ENCODE peak calls at places on chromosomes 7 and 10, in seven cellular contexts. One of them, this sample, is unnamed. For H3K4me1, the result is how much of the 10 kb centered on the place peaks cover.

GRCh38 chr10:5589963-5590511 is 65.3 kb downstream of the CALML3 start:
- DNase-seq in heart right ventricle: no peak
- DNase-seq in IMR-90: peak
- DNase-seq in tibial artery: peak
- DNase-seq in cardiac muscle cell: peak
- DNase-seq in right atrium auricular region: no peak
- DNase-seq in mesendoderm: no peak
- DNase-seq in this sample: no peak

GRCh38 chr7:29564455-29565185 is 985 bp downstream of the PRR15 start:
- DNase-seq in heart right ventricle: peak
- DNase-seq in IMR-90: peak
- DNase-seq in tibial artery: peak
- DNase-seq in cardiac muscle cell: peak
- DNase-seq in right atrium auricular region: peak
- DNase-seq in mesendoderm: peak
- DNase-seq in this sample: peak

GRCh38 chr10:77500754-77501151 is 136.9 kb downstream of the KCNMA1 start:
- DNase-seq in heart right ventricle: no peak
- DNase-seq in IMR-90: peak
- DNase-seq in tibial artery: no peak
- DNase-seq in cardiac muscle cell: no peak
- DNase-seq in right atrium auricular region: no peak
- DNase-seq in mesendoderm: no peak
- DNase-seq in this sample: no peak

GRCh38 chr10:110679633-110680472 is 35.7 kb downstream of the RBM20 start:
- DNase-seq in heart right ventricle: peak
- DNase-seq in IMR-90: no peak
- DNase-seq in tibial artery: no peak
- DNase-seq in cardiac muscle cell: no peak
- DNase-seq in right atrium auricular region: no peak
- DNase-seq in mesendoderm: no peak
- DNase-seq in this sample: no peak

GRCh38 chr7:133807610-133808543 is 319.3 kb upstream of the LRGUK start:
- DNase-seq in heart right ventricle: no peak
- DNase-seq in IMR-90: no peak
- DNase-seq in tibial artery: no peak
- DNase-seq in cardiac muscle cell: no peak
- DNase-seq in right atrium auricular region: no peak
- DNase-seq in mesendoderm: no peak
- DNase-seq in this sample: no peak

GRCh38 chr10:86538547-86538946 is 17.0 kb upstream of the WAPL start:
- DNase-seq in heart right ventricle: no peak
- DNase-seq in IMR-90: no peak
- DNase-seq in tibial artery: no peak
- DNase-seq in cardiac muscle cell: no peak
- DNase-seq in right atrium auricular region: no peak
- DNase-seq in mesendoderm: no peak
- DNase-seq in this sample: no peak

GRCh38 chr10:127216786-127217185 is 20.4 kb upstream of the INSYN2A start:
- DNase-seq in heart right ventricle: no peak
- DNase-seq in IMR-90: peak
- DNase-seq in tibial artery: no peak
- DNase-seq in cardiac muscle cell: peak
- DNase-seq in right atrium auricular region: no peak
- DNase-seq in mesendoderm: no peak
- DNase-seq in this sample: no peak

GRCh38 chr7:98352621-98353020 is 48.3 kb downstream of the BAIAP2L1 start:
- DNase-seq in heart right ventricle: no peak
- DNase-seq in IMR-90: peak
- DNase-seq in tibial artery: no peak
- DNase-seq in cardiac muscle cell: peak
- DNase-seq in right atrium auricular region: no peak
- DNase-seq in mesendoderm: no peak
- DNase-seq in this sample: no peak

GRCh38 chr7:91634485-91635177 is 245.9 kb downstream of the MTERF1 start:
- DNase-seq in heart right ventricle: no peak
- DNase-seq in IMR-90: no peak
- DNase-seq in tibial artery: no peak
- DNase-seq in cardiac muscle cell: no peak
- DNase-seq in right atrium auricular region: no peak
- DNase-seq in mesendoderm: no peak
- DNase-seq in this sample: no peak

GRCh38 chr10:132889091-132889490 is 53.3 kb downstream of the CFAP46 start:
- DNase-seq in heart right ventricle: peak
- DNase-seq in IMR-90: peak
- DNase-seq in tibial artery: peak
- DNase-seq in cardiac muscle cell: no peak
- DNase-seq in right atrium auricular region: no peak
- DNase-seq in mesendoderm: no peak
- DNase-seq in this sample: no peak

GRCh38 chr7:7565746-7566650 is 686 bp upstream of the MIOS start:
- DNase-seq in heart right ventricle: no peak
- DNase-seq in IMR-90: no peak
- DNase-seq in tibial artery: no peak
- DNase-seq in cardiac muscle cell: no peak
- DNase-seq in right atrium auricular region: no peak
- DNase-seq in mesendoderm: peak
- DNase-seq in this sample: peak

GRCh38 chr7:28558236-28558635 is 145.9 kb downstream of the CREB5 start:
- DNase-seq in heart right ventricle: no peak
- DNase-seq in IMR-90: no peak
- DNase-seq in tibial artery: no peak
- DNase-seq in cardiac muscle cell: no peak
- DNase-seq in right atrium auricular region: no peak
- DNase-seq in mesendoderm: no peak
- DNase-seq in this sample: no peak

GRCh38 chr10:120810298-120810697 is 40.9 kb upstream of the WDR11 start:
- DNase-seq in heart right ventricle: no peak
- DNase-seq in IMR-90: no peak
- DNase-seq in tibial artery: no peak
- DNase-seq in cardiac muscle cell: no peak
- DNase-seq in right atrium auricular region: no peak
- DNase-seq in mesendoderm: no peak
- DNase-seq in this sample: no peak

GRCh38 chr7:101630591-101630990 is 1.5 kb upstream of the MYL10 start:
- DNase-seq in heart right ventricle: no peak
- DNase-seq in IMR-90: peak
- DNase-seq in tibial artery: no peak
- DNase-seq in cardiac muscle cell: no peak
- DNase-seq in right atrium auricular region: no peak
- DNase-seq in mesendoderm: peak
- DNase-seq in this sample: no peak

GRCh38 chr10:89695307-89695706 is 6.1 kb upstream of the KIF20B start:
- DNase-seq in heart right ventricle: no peak
- DNase-seq in IMR-90: no peak
- DNase-seq in tibial artery: no peak
- DNase-seq in cardiac muscle cell: no peak
- DNase-seq in right atrium auricular region: no peak
- DNase-seq in mesendoderm: peak
- DNase-seq in this sample: no peak

GRCh38 chr7:140009735-140010134 is 53.0 kb downstream of the PARP12 start:
- DNase-seq in heart right ventricle: no peak
- DNase-seq in IMR-90: no peak
- DNase-seq in tibial artery: peak
- DNase-seq in cardiac muscle cell: no peak
- DNase-seq in right atrium auricular region: no peak
- DNase-seq in mesendoderm: no peak
- DNase-seq in this sample: no peak

GRCh38 chr10:129877773-129878371 is 86.2 kb downstream of the EBF3 start:
- DNase-seq in heart right ventricle: no peak
- DNase-seq in IMR-90: no peak
- DNase-seq in tibial artery: no peak
- DNase-seq in cardiac muscle cell: peak
- DNase-seq in right atrium auricular region: no peak
- DNase-seq in mesendoderm: peak
- DNase-seq in this sample: peak

GRCh38 chr7:83918142-83918541 is 269.2 kb upstream of the SEMA3E start:
- DNase-seq in heart right ventricle: no peak
- DNase-seq in IMR-90: no peak
- DNase-seq in tibial artery: no peak
- DNase-seq in cardiac muscle cell: no peak
- DNase-seq in right atrium auricular region: no peak
- DNase-seq in mesendoderm: no peak
- DNase-seq in this sample: no peak

GRCh38 chr10:28532223-28532508 is 752 bp upstream of the WAC start:
- DNase-seq in heart right ventricle: no peak
- DNase-seq in IMR-90: no peak
- DNase-seq in tibial artery: peak
- DNase-seq in cardiac muscle cell: no peak
- DNase-seq in right atrium auricular region: peak
- DNase-seq in mesendoderm: peak
- DNase-seq in this sample: peak

GRCh38 chr10:28530751-28531150 is 2.2 kb upstream of the WAC start:
- DNase-seq in heart right ventricle: no peak
- DNase-seq in IMR-90: peak
- DNase-seq in tibial artery: no peak
- DNase-seq in cardiac muscle cell: no peak
- DNase-seq in right atrium auricular region: no peak
- DNase-seq in mesendoderm: no peak
- DNase-seq in this sample: peak

GRCh38 chr10:28532509-28533314 is at the start of gene WAC:
- DNase-seq in heart right ventricle: peak
- DNase-seq in IMR-90: peak
- DNase-seq in tibial artery: peak
- DNase-seq in cardiac muscle cell: peak
- DNase-seq in right atrium auricular region: peak
- DNase-seq in mesendoderm: peak
- DNase-seq in this sample: peak

GRCh38 chr10:28533571-28534304 is 820 bp downstream of the WAC start:
- DNase-seq in heart right ventricle: peak
- DNase-seq in IMR-90: peak
- DNase-seq in tibial artery: peak
- DNase-seq in cardiac muscle cell: peak
- DNase-seq in right atrium auricular region: peak
- DNase-seq in mesendoderm: peak
- DNase-seq in this sample: peak

DNA sequence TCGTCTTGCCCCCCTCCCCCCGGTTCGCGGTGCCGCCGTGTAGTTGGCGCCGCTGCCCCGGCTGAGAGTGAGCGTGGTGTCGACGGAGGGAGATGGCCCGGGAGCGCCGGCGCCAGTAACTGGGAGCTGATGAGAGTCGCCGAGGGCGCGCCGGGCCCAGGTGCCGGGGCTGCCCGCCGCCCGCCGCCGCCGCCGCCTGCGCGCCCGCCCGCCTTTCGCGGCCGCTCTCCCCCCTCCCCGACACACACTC is 322 bp downstream of the WAC start:
- DNase-seq in heart right ventricle: no peak
- DNase-seq in IMR-90: no peak
- DNase-seq in tibial artery: no peak
- DNase-seq in cardiac muscle cell: no peak
- DNase-seq in right atrium auricular region: no peak
- DNase-seq in mesendoderm: no peak
- DNase-seq in this sample: no peak
- H3K4me1 ChIP-seq in heart right ventricle: under half
- H3K4me1 ChIP-seq in IMR-90: under half
- H3K4me1 ChIP-seq in tibial artery: under half
- H3K4me1 ChIP-seq in cardiac muscle cell: under half
- H3K4me1 ChIP-seq in right atrium auricular region: under half
- H3K4me1 ChIP-seq in mesendoderm: under half
- H3K4me1 ChIP-seq in this sample: under half

GRCh38 chr10:124724279-124725027 is 19.7 kb downstream of the FAM53B start:
- DNase-seq in heart right ventricle: no peak
- DNase-seq in IMR-90: no peak
- DNase-seq in tibial artery: peak
- DNase-seq in cardiac muscle cell: no peak
- DNase-seq in right atrium auricular region: no peak
- DNase-seq in mesendoderm: no peak
- DNase-seq in this sample: peak

GRCh38 chr10:124722812-124723783 is 21.1 kb downstream of the FAM53B start:
- DNase-seq in heart right ventricle: peak
- DNase-seq in IMR-90: no peak
- DNase-seq in tibial artery: peak
- DNase-seq in cardiac muscle cell: no peak
- DNase-seq in right atrium auricular region: no peak
- DNase-seq in mesendoderm: peak
- DNase-seq in this sample: no peak

GRCh38 chr10:124723826-124724225 is 20.4 kb downstream of the FAM53B start:
- DNase-seq in heart right ventricle: no peak
- DNase-seq in IMR-90: no peak
- DNase-seq in tibial artery: no peak
- DNase-seq in cardiac muscle cell: no peak
- DNase-seq in right atrium auricular region: no peak
- DNase-seq in mesendoderm: no peak
- DNase-seq in this sample: no peak

GRCh38 chr10:124719213-124719851 is 24.8 kb downstream of the FAM53B start:
- DNase-seq in heart right ventricle: no peak
- DNase-seq in IMR-90: peak
- DNase-seq in tibial artery: no peak
- DNase-seq in cardiac muscle cell: peak
- DNase-seq in right atrium auricular region: no peak
- DNase-seq in mesendoderm: peak
- DNase-seq in this sample: no peak

GRCh38 chr10:124721295-124722052 is 22.7 kb downstream of the FAM53B start:
- DNase-seq in heart right ventricle: no peak
- DNase-seq in IMR-90: no peak
- DNase-seq in tibial artery: no peak
- DNase-seq in cardiac muscle cell: peak
- DNase-seq in right atrium auricular region: peak
- DNase-seq in mesendoderm: no peak
- DNase-seq in this sample: no peak
- H3K4me1 ChIP-seq in heart right ventricle: half or more
- H3K4me1 ChIP-seq in IMR-90: under half
- H3K4me1 ChIP-seq in tibial artery: under half
- H3K4me1 ChIP-seq in cardiac muscle cell: under half
- H3K4me1 ChIP-seq in right atrium auricular region: under half
- H3K4me1 ChIP-seq in mesendoderm: under half
- H3K4me1 ChIP-seq in this sample: half or more

DNA sequence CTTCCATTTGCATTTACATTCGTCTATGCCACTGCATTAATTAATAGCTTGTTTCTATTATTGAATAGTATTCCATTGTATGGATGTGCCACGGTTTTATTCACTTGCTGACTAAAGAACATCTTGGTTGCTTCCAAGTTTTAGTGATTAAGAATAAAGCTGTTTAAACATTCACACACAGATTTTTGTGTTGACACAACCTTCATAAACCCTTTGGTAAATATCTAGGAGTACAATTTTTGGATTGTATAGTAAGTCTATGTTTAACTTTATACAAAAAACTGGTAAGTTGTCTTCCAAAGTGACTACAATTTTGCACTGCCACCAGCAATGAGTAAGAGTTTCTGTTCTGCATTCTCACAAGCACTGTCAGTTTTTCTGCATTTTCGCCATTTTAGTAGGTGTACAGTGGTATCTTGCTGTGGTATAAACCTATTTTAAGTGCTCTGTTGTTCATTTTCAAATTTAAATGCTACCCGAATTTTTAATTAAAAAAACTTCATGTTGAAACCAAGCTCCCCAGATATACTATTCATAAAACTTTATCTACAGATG is 121.4 kb downstream of the RNF133 start:
- DNase-seq in heart right ventricle: no peak
- DNase-seq in IMR-90: no peak
- DNase-seq in tibial artery: no peak
- DNase-seq in cardiac muscle cell: no peak
- DNase-seq in right atrium auricular region: no peak
- DNase-seq in mesendoderm: no peak
- DNase-seq in this sample: no peak
- H3K4me1 ChIP-seq in heart right ventricle: under half
- H3K4me1 ChIP-seq in IMR-90: under half
- H3K4me1 ChIP-seq in tibial artery: under half
- H3K4me1 ChIP-seq in cardiac muscle cell: under half
- H3K4me1 ChIP-seq in right atrium auricular region: under half
- H3K4me1 ChIP-seq in mesendoderm: under half
- H3K4me1 ChIP-seq in this sample: under half

GRCh38 chr10:34420273-34420672 is 394.8 kb downstream of the PARD3 start:
- DNase-seq in heart right ventricle: no peak
- DNase-seq in IMR-90: no peak
- DNase-seq in tibial artery: no peak
- DNase-seq in cardiac muscle cell: no peak
- DNase-seq in right atrium auricular region: no peak
- DNase-seq in mesendoderm: no peak
- DNase-seq in this sample: no peak
- H3K4me1 ChIP-seq in heart right ventricle: under half
- H3K4me1 ChIP-seq in IMR-90: under half
- H3K4me1 ChIP-seq in tibial artery: under half
- H3K4me1 ChIP-seq in cardiac muscle cell: under half
- H3K4me1 ChIP-seq in right atrium auricular region: under half
- H3K4me1 ChIP-seq in mesendoderm: under half
- H3K4me1 ChIP-seq in this sample: under half

This sample was measured in HepG2.